ENCODE peak calls at places on chromosomes 11 and 22, in seven cellular contexts. E is C1 segment of cervical spinal cord, A is Kasumi-1, Q is AML-193, M is NCI-H1092 treated with DMSO at 0.1 percent for 48 hours, B is SW480, D is HCEC 1CT. Z is an unnamed sample.

GRCh38 chr11:7892059-7892699 is 38.9 kb downstream of the OR10A6 start:
- DNase-seq in M (no peak), A (no peak), E (no peak), Q (no peak), D (peak), B (no peak), Z (no peak)

GRCh38 chr11:86245369-86246292 is 1.1 kb downstream of the EED start:
- DNase-seq in E (peak), M (no peak), B (peak), D (no peak), Q (no peak), A (peak), Z (peak)

GRCh38 chr11:87142594-87142993 is 104.9 kb downstream of the TMEM135 start:
- DNase-seq in B (no peak), D (no peak), A (no peak), M (no peak), Q (no peak), E (no peak), Z (no peak)

GRCh38 chr22:44765571-44766285 is 13.4 kb downstream of the ARHGAP8 start:
- DNase-seq in Q (no peak), M (no peak), D (no peak), B (no peak), A (no peak), E (peak), Z (no peak)

GRCh38 chr22:35352214-35353111 is 28.4 kb upstream of the HMOX1 start:
- DNase-seq in A (peak), Q (peak), B (no peak), D (no peak), E (peak), M (no peak), Z (no peak)

GRCh38 chr11:70536051-70536877 is 137.9 kb downstream of the CTTN start:
- DNase-seq in E (no peak), Q (no peak), A (no peak), M (no peak), B (peak), D (no peak), Z (no peak)

GRCh38 chr22:22422629-22423112 is 85.9 kb downstream of the ZNF280B start:
- DNase-seq in A (peak), E (peak), B (peak), Q (peak), D (peak), M (peak), Z (peak)

GRCh38 chr11:128467041-128467440 is 120.3 kb downstream of the ETS1 start:
- DNase-seq in A (no peak), M (no peak), D (no peak), B (no peak), E (no peak), Q (no peak), Z (no peak)

GRCh38 chr11:10233581-10233980 is 60.4 kb downstream of the SBF2 start:
- DNase-seq in A (no peak), D (peak), E (no peak), Q (no peak), B (no peak), M (no peak), Z (no peak)

GRCh38 chr11:6405837-6406236 is 13.1 kb downstream of the APBB1 start:
- DNase-seq in M (no peak), D (no peak), E (no peak), Q (no peak), B (no peak), A (no peak), Z (no peak)

GRCh38 chr11:118338637-118339061 is 3.9 kb downstream of the CD3D start:
- DNase-seq in Q (no peak), D (no peak), M (no peak), E (no peak), B (peak), A (no peak), Z (no peak)

GRCh38 chr22:41979423-41980250 is 10.4 kb downstream of the SEPTIN3 start:
- DNase-seq in B (no peak), D (no peak), M (no peak), E (peak), A (no peak), Q (no peak), Z (no peak)